ENCODE peak calls at places on chromosomes 16 and 17, in five cellular contexts. U is skeletal muscle cell, A is astrocyte of the spinal cord, H is MCF 10A, J is AG04450. Y is an unnamed sample.

GRCh38 chr16:30088832-30089624 is 2.7 kb downstream of the TBX6 start:
- DNase-seq in J (no peak), H (no peak), U (no peak), A (no peak), Y (no peak)

GRCh38 chr17:204427-205175 is 23.2 kb upstream of the DOC2B start:
- DNase-seq in U (no peak), J (no peak), A (no peak), H (no peak), Y (no peak)

GRCh38 chr17:77862890-77863813 is 95.4 kb upstream of the TNRC6C start:
- DNase-seq in J (no peak), U (no peak), A (no peak), H (no peak), Y (no peak)

GRCh38 chr16:20383106-20384029 is 21.2 kb downstream of the PDILT start:
- DNase-seq in A (peak; percentile 57), J (peak; percentile 30), U (peak; percentile 9), H (peak; percentile 51), Y (peak; percentile 80)

GRCh38 chr17:78128616-78129384 is at the start of gene TMC6:
- DNase-seq in A (no peak), U (no peak), H (peak; percentile 56), J (no peak), Y (peak; percentile 42)

GRCh38 chr17:164536-165235 is 16.8 kb downstream of the DOC2B start:
- DNase-seq in J (peak; percentile 6), A (peak; percentile 25), U (no peak), H (peak; percentile 42), Y (peak; percentile 64)

GRCh38 chr16:81443688-81444447 is 740 bp upstream of the CMIP start:
- DNase-seq in U (no peak), H (no peak), A (no peak), J (no peak), Y (no peak)

GRCh38 chr17:55607736-55608341 is 96.6 kb upstream of the SMIM36 start:
- DNase-seq in A (peak; percentile 38), U (no peak), H (peak; percentile 4), J (peak; percentile 57), Y (no peak)

GRCh38 chr17:63276821-63277220 is 169.3 kb downstream of the CYB561 start:
- DNase-seq in H (no peak), A (peak; percentile 29), J (no peak), U (no peak), Y (no peak)

GRCh38 chr16:81707411-81708321 is 71.4 kb upstream of the PLCG2 start:
- DNase-seq in A (peak; percentile 71), J (no peak), H (peak; percentile 25), U (peak; percentile 25), Y (no peak)

GRCh38 chr17:45341389-45342158 is 24.8 kb upstream of the MAP3K14 start:
- DNase-seq in J (peak; percentile 63), H (peak; percentile 70), A (peak; percentile 90), U (peak; percentile 91), Y (peak; percentile 69)

GRCh38 chr16:56985288-56985961 is 3.9 kb upstream of the NLRC5 start:
- DNase-seq in J (peak; percentile 48), A (peak; percentile 85), H (peak; percentile 90), U (peak; percentile 78), Y (peak; percentile 74)

GRCh38 chr16:86120201-86120981 is 221.4 kb downstream of the IRF8 start:
- DNase-seq in J (no peak), U (no peak), A (no peak), H (no peak), Y (no peak)

GRCh38 chr17:79951361-79952264 is 84.1 kb downstream of the TBC1D16 start:
- DNase-seq in J (peak; percentile 61), U (peak; percentile 57), A (peak; percentile 94), H (peak; percentile 27), Y (peak; percentile 98)

GRCh38 chr16:9138731-9139501 is 47.5 kb downstream of the HAPSTR1 start:
- DNase-seq in H (peak; percentile 65), A (peak; percentile 60), J (no peak), U (no peak), Y (peak; percentile 84)

GRCh38 chr17:75876190-75876937 is 2.0 kb downstream of the TRIM47 start:
- DNase-seq in A (no peak), H (no peak), U (no peak), J (no peak), Y (peak; percentile 31)

GRCh38 chr16:60991886-60992285 is 1044.4 kb downstream of the CDH8 start:
- DNase-seq in H (no peak), A (no peak), U (no peak), J (no peak), Y (no peak)